ENCODE peak calls at places on chromosomes 11 and 22, in five cellular contexts. J, E, K, M and O are unnamed samples.

GRCh38 chr11:73872746-73873412 is 3.8 kb downstream of the COA4 start:
- DNase-seq in K (no peak), M (no peak), E (no peak), J (no peak), O (no peak)

GRCh38 chr11:8941341-8942103 is 1.3 kb downstream of the ASCL3 start:
- DNase-seq in E (no peak), K (no peak), M (no peak), J (no peak), O (no peak)

GRCh38 chr22:20002098-20002497 is 14.5 kb downstream of the ARVCF start:
- DNase-seq in E (no peak), K (no peak), M (no peak), J (no peak), O (no peak)

GRCh38 chr11:95575517-95575916 is 214.1 kb downstream of the FAM76B start:
- DNase-seq in E (no peak), J (no peak), M (peak), K (no peak), O (no peak)

GRCh38 chr11:121534131-121535093 is 81.6 kb upstream of the SORL1-AS1 start:
- DNase-seq in J (no peak), M (peak), K (no peak), E (no peak), O (no peak)

GRCh38 chr11:112655386-112655785 is 305.8 kb upstream of the NCAM1 start:
- DNase-seq in K (no peak), J (no peak), E (no peak), M (peak), O (no peak)

GRCh38 chr11:119935341-119935925 is 202.5 kb downstream of the TRIM29 start:
- DNase-seq in E (no peak), M (no peak), J (no peak), K (no peak), O (no peak)

GRCh38 chr11:11786771-11787170 is 55.0 kb upstream of the USP47 start:
- DNase-seq in K (no peak), J (no peak), M (peak), E (no peak), O (no peak)

GRCh38 chr11:59918987-59919589 is 19.1 kb upstream of the OOSP1 start:
- DNase-seq in M (peak), K (no peak), J (no peak), E (peak), O (no peak)

GRCh38 chr11:69674267-69674885 is 777 bp downstream of the LTO1 start:
- DNase-seq in J (no peak), K (no peak), E (no peak), M (peak), O (no peak)

GRCh38 chr22:48197189-48197690 is 1434.8 kb downstream of the TBC1D22A start:
- DNase-seq in J (no peak), E (no peak), K (no peak), M (no peak), O (no peak)

GRCh38 chr22:11066458-11067285 is 4461.3 kb upstream of the OR11H1 start:
- DNase-seq in M (no peak), J (no peak), K (no peak), E (no peak), O (no peak)

GRCh38 chr22:50548046-50548912 is 2.6 kb downstream of the KLHDC7B start:
- DNase-seq in K (peak), J (no peak), E (no peak), M (no peak), O (peak)

GRCh38 chr11:2488004-2488403 is 43.2 kb downstream of the KCNQ1 start:
- DNase-seq in M (no peak), E (no peak), K (no peak), J (no peak), O (no peak)

GRCh38 chr22:31173386-31174145 is 13.6 kb downstream of the RNF185 start:
- DNase-seq in E (no peak), M (peak), K (no peak), J (no peak), O (no peak)

GRCh38 chr11:111378773-111379499 is at the start of gene POU2AF1:
- DNase-seq in M (peak), E (no peak), J (peak), K (peak), O (peak)

GRCh38 chr11:2205214-2205770 is 33.7 kb upstream of the TH start:
- DNase-seq in J (no peak), E (no peak), K (no peak), M (no peak), O (no peak)

GRCh38 chr22:23856721-23857605 is 712 bp upstream of the SLC2A11 start:
- DNase-seq in K (no peak), J (no peak), M (peak), E (peak), O (no peak)

GRCh38 chr11:118274184-118274583 is 10.1 kb upstream of the MPZL2 start:
- DNase-seq in K (no peak), J (no peak), E (peak), M (peak), O (no peak)

GRCh38 chr22:43974028-43974545 is 18.8 kb downstream of the SAMM50 start:
- DNase-seq in E (no peak), K (no peak), J (no peak), M (no peak), O (no peak)

GRCh38 chr22:25334091-25334490 is 114.7 kb downstream of the CRYBB2 start:
- DNase-seq in K (peak), E (peak), M (peak), J (no peak), O (no peak)